ENCODE peak calls at places on chromosomes 5 and 9, in six cellular contexts. P is heart left ventricle, D is spleen, U is RWPE2, T is HCT116, E is GM23248. S is an unnamed sample. For H3K4me1, the result is how much of the 10 kb centered on the place peaks cover.

GRCh38 chr9:71796368-71796767 is 28.1 kb upstream of the CEMIP2 start:
- DNase-seq in E (no peak), P (no peak), U (no peak), D (no peak), T (no peak), S (no peak)

GRCh38 chr5:9544502-9545300 is 1.2 kb downstream of the SEMA5A start:
- DNase-seq in U (peak), E (peak), P (peak), T (no peak), D (peak), S (peak)

GRCh38 chr9:64773491-64773931 is 511.5 kb downstream of the FOXD4L5 start:
- DNase-seq in U (peak), E (peak), T (no peak), P (no peak), D (peak), S (no peak)

GRCh38 chr9:38127271-38127839 is 58.3 kb upstream of the SHB start:
- DNase-seq in P (no peak), D (no peak), U (no peak), T (no peak), E (peak), S (no peak)

GRCh38 chr9:111812337-111812736 is 17.6 kb upstream of the SHOC1 start:
- DNase-seq in D (no peak), E (no peak), U (no peak), P (no peak), T (no peak), S (no peak)

GRCh38 chr5:133932441-133933168 is 35.8 kb downstream of the C5orf15 start:
- DNase-seq in P (no peak), U (no peak), E (no peak), T (no peak), D (peak), S (no peak)

GRCh38 chr9:99433555-99433954 is 211.5 kb downstream of the SEC61B start:
- DNase-seq in T (peak), D (no peak), E (peak), P (peak), U (peak), S (peak)

GRCh38 chr5:1888541-1889251 is 6.0 kb upstream of the IRX4 start:
- DNase-seq in E (no peak), U (peak), P (peak), D (peak), T (no peak), S (no peak)

GRCh38 chr5:7869474-7870136 is 657 bp downstream of the MTRR start:
- DNase-seq in T (no peak), U (no peak), D (no peak), P (peak), E (peak), S (no peak)

GRCh38 chr5:32710335-32710858 is 724 bp upstream of the NPR3 start:
- DNase-seq in U (peak), D (no peak), P (peak), E (peak), T (no peak), S (no peak)

GRCh38 chr9:111940697-111941096 is 44.1 kb downstream of the UGCG start:
- DNase-seq in U (no peak), D (no peak), T (no peak), E (peak), P (no peak), S (no peak)

GRCh38 chr5:131221888-131222287 is 42.0 kb upstream of the CDC42SE2 start:
- DNase-seq in E (peak), D (no peak), T (no peak), U (no peak), P (no peak), S (no peak)

GRCh38 chr5:180328296-180329137 is 24.6 kb downstream of the GFPT2 start:
- DNase-seq in U (no peak), P (peak), D (peak), T (peak), E (peak), S (peak)

GRCh38 chr5:73280821-73281746 is 108.1 kb downstream of the TMEM174 start:
- DNase-seq in P (peak), U (no peak), E (peak), T (peak), D (no peak), S (no peak)

GRCh38 chr5:54390015-54390414 is 65.5 kb upstream of the HSPB3 start:
- DNase-seq in P (peak), D (no peak), T (peak), E (peak), U (peak), S (no peak)

GRCh38 chr5:53397845-53398244 is 82.6 kb upstream of the FST start:
- DNase-seq in T (peak), P (peak), U (no peak), D (no peak), E (peak), S (peak)

GRCh38 chr5:132103380-132103951 is 29.9 kb downstream of the CSF2 start:
- DNase-seq in U (peak), T (peak), E (peak), P (peak), D (peak), S (peak)

GRCh38 chr5:150619359-150620230 is 20.9 kb upstream of the SYNPO start:
- DNase-seq in P (peak), D (peak), U (no peak), T (no peak), E (peak), S (peak)

GRCh38 chr9:136358888-136359287 is 4.7 kb downstream of the DNLZ start:
- DNase-seq in U (no peak), P (no peak), E (no peak), T (no peak), D (no peak), S (no peak)

GRCh38 chr9:136361757-136362449 is 1.6 kb downstream of the DNLZ start:
- DNase-seq in D (no peak), P (peak), T (no peak), E (no peak), U (no peak), S (no peak)

GRCh38 chr9:136358016-136358415 is 5.5 kb downstream of the DNLZ start:
- DNase-seq in D (no peak), P (no peak), E (no peak), U (no peak), T (no peak), S (no peak)

GRCh38 chr9:136361047-136361756 is 2.3 kb downstream of the DNLZ start:
- DNase-seq in E (peak), U (no peak), T (no peak), P (no peak), D (no peak), S (no peak)

GRCh38 chr9:136359774-136360718 is 3.5 kb downstream of the DNLZ start:
- DNase-seq in T (no peak), U (no peak), D (no peak), P (no peak), E (no peak), S (no peak)
- H3K4me1 ChIP-seq in T (under half), U (under half), D (under half), P (under half), E (under half), S (under half)

DNA sequence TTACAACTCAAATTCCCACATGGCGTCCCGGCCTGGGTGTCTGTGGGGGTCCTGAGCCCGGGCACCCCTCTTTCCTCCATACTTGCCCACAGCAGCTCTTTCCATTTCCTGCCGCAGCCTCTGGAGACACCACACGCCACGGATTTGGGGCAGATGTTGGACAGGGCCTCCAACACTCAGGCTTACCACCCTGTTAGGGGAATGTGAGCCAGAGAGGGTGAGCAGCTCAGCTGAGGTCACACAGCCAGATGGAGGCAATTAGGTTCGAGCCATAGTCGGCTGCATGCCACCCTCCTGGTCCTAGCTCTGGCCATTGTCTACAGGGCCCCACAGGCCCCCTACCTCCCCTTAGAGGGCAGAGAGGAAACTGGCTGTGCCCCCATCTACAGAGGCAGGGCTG is 75.6 kb upstream of the STXBP1 start:
- DNase-seq in P (peak), D (no peak), T (no peak), E (no peak), U (no peak), S (no peak)
- H3K4me1 ChIP-seq in P (half or more), D (under half), T (under half), E (half or more), U (half or more), S (half or more)

DNA sequence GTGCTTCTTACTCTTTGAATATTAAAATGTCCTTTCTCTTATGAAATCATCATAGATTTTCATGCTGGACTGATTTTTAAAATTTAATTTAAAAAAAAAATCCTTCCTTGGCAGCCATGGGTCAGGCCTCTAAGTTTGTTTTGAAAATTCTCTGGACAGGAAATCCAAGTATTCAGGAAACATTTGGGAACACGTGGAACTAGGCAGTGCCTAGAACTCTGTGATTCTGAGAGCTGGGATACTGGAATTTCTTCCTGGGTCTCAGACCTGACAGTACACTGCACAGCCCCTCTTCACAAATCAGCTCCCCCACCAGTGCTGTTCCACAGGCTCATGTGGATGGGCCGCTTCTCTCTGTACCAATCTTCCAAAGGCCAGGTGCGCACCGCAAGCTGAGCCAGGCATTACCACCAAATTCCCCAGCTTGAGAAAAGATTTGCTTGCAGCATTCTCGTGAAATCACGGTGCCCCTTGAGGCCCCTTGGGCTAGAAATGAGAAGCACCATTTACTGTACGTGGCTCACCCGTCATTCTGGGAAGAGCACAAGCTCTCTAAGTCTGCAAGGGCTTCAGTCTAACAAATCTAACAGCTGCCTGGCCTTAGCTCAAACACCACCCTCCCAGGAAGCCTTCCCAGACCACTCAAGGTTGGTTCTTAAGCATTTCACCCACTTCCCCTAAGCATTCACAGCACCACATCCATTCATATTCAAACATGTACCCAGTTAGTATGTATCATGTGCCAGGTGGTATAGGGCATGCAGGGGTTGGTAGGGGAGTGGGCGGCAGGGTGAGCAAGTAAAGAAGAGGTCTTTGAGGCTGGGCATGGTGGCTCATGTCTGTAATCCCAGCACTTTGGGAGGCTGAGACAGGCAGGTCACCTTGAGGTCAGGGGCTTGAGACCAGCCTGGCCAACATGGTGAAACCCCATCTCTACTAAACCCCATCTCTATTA is 26.5 kb downstream of the B4GALT1 start:
- DNase-seq in U (no peak), T (no peak), P (no peak), D (no peak), E (no peak), S (peak)
- H3K4me1 ChIP-seq in U (under half), T (under half), P (half or more), D (half or more), E (under half), S (half or more)

GRCh38 chr9:714675-715074 is 126.8 kb upstream of the DMRT1 start:
- DNase-seq in E (peak), D (no peak), P (no peak), T (no peak), U (no peak), S (no peak)
- H3K4me1 ChIP-seq in E (under half), D (under half), P (half or more), T (under half), U (under half), S (half or more)

DNA sequence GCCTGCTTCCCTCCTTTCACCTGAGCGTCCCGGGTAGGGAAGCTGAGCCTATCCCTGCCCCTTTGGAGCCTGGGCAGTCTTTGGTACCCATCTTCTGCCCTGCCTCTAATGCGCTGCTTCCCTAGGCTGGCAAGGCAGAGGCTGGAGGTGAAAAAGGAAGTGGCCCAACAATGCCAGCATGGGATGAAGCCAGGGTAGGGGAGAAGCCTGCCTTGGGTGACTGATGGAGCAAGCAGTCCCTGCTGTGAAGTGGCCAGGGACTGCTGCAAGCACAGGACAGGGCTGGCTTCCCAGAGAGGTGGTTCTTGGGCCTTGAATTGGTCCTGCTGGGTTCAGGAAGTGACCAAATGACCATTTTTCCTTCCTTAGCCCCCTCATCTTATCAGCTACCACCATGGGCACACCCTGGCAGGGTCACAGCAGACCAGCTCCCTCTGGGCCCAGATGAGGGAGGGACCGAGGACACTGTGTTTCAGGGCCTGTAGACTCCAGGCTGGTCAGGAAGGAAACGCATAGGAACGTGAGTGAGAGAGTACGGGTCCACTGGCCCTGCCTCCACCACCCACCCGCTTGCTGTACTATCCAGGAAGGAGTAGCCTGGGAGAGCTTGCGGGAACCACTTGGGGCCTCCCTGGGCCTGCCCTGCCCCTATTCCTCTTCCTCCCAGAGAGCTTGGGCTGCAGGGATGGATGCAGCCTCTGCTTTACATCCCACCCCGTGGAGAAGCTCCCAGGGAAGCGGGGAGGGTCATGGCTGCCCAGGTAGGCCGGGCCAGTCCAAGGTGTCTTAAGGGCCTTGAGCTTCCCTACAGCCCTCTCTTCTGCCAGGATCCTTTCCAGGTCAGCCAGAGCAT is 102.6 kb downstream of the DAB2IP start:
- DNase-seq in U (no peak), P (peak), T (no peak), D (peak), E (no peak), S (no peak)
- H3K4me1 ChIP-seq in U (under half), P (half or more), T (under half), D (under half), E (under half), S (half or more)

GRCh38 chr9:96172797-96173196 is 129.2 kb downstream of the HSD17B3 start:
- DNase-seq in U (no peak), T (no peak), E (no peak), D (no peak), P (no peak), S (no peak)
- H3K4me1 ChIP-seq in U (under half), T (under half), E (under half), D (under half), P (under half), S (under half)

GRCh38 chr5:88845081-88845697 is 37.8 kb downstream of the MEF2C start:
- DNase-seq in D (no peak), P (no peak), T (no peak), E (no peak), U (no peak), S (no peak)
- H3K4me1 ChIP-seq in D (under half), P (half or more), T (under half), E (under half), U (under half), S (under half)

GRCh38 chr9:36137392-36138004 is 965 bp downstream of the GLIPR2 start:
- DNase-seq in U (no peak), D (no peak), T (no peak), E (peak), P (no peak), S (peak)

GRCh38 chr9:36140086-36141084 is 3.9 kb downstream of the GLIPR2 start:
- DNase-seq in T (no peak), D (peak), P (no peak), E (no peak), U (no peak), S (no peak)

GRCh38 chr9:36138901-36139300 is 2.4 kb downstream of the GLIPR2 start:
- DNase-seq in T (no peak), U (no peak), P (no peak), D (no peak), E (no peak), S (no peak)

GRCh38 chr9:36136894-36137391 is 410 bp downstream of the GLIPR2 start:
- DNase-seq in D (no peak), T (no peak), E (peak), U (no peak), P (no peak), S (no peak)

GRCh38 chr9:36138496-36138895 is 2.0 kb downstream of the GLIPR2 start:
- DNase-seq in D (no peak), P (no peak), E (no peak), U (no peak), T (no peak), S (no peak)
- H3K4me1 ChIP-seq in D (half or more), P (under half), E (under half), U (under half), T (under half), S (half or more)